ENCODE peak calls at places on chromosomes 2 and 18, in four cellular contexts. One of them, this sample, is unnamed.
A peak's percentile ranks its signal among the peaks of the same experiment; 100 is the strongest.

GRCh38 chr2:241412144-241412543 is 56.1 kb downstream of the FARP2 start:
- DNase-seq in endodermal cell: no peak
- DNase-seq in adipocyte: peak; percentile 69
- DNase-seq in IMR-90: peak; percentile 97
- DNase-seq in this sample: no peak

GRCh38 chr2:233372855-233373254 is 18.6 kb downstream of the DGKD start:
- DNase-seq in endodermal cell: no peak
- DNase-seq in adipocyte: no peak
- DNase-seq in IMR-90: no peak
- DNase-seq in this sample: no peak

GRCh38 chr2:42928692-42929576 is 136.6 kb upstream of the HAAO start:
- DNase-seq in endodermal cell: peak; percentile 88
- DNase-seq in adipocyte: peak; percentile 46
- DNase-seq in IMR-90: peak; percentile 47
- DNase-seq in this sample: no peak

GRCh38 chr2:53170463-53170862 is 597.1 kb upstream of the CHAC2 start:
- DNase-seq in endodermal cell: no peak
- DNase-seq in adipocyte: peak; percentile 94
- DNase-seq in IMR-90: peak; percentile 77
- DNase-seq in this sample: no peak

GRCh38 chr2:53445376-53446072 is 322.1 kb upstream of the CHAC2 start:
- DNase-seq in endodermal cell: no peak
- DNase-seq in adipocyte: peak; percentile 55
- DNase-seq in IMR-90: peak; percentile 74
- DNase-seq in this sample: no peak

GRCh38 chr2:19881221-19881620 is 20.6 kb downstream of the TTC32 start:
- DNase-seq in endodermal cell: peak; percentile 19
- DNase-seq in adipocyte: no peak
- DNase-seq in IMR-90: no peak
- DNase-seq in this sample: no peak

GRCh38 chr2:131590896-131591295 is 63.2 kb downstream of the CCDC74A start:
- DNase-seq in endodermal cell: no peak
- DNase-seq in adipocyte: no peak
- DNase-seq in IMR-90: no peak
- DNase-seq in this sample: no peak

GRCh38 chr2:39216495-39217191 is 27.1 kb downstream of the CDKL4 start:
- DNase-seq in endodermal cell: no peak
- DNase-seq in adipocyte: no peak
- DNase-seq in IMR-90: no peak
- DNase-seq in this sample: no peak

GRCh38 chr2:236984046-236984445 is 101.6 kb upstream of the COPS8 start:
- DNase-seq in endodermal cell: no peak
- DNase-seq in adipocyte: peak; percentile 22
- DNase-seq in IMR-90: no peak
- DNase-seq in this sample: no peak

GRCh38 chr2:10223471-10223870 is 79.2 kb upstream of the HPCAL1 start:
- DNase-seq in endodermal cell: no peak
- DNase-seq in adipocyte: no peak
- DNase-seq in IMR-90: no peak
- DNase-seq in this sample: no peak

GRCh38 chr18:24118750-24119577 is 19.9 kb upstream of the CABYR start:
- DNase-seq in endodermal cell: peak; percentile 87
- DNase-seq in adipocyte: peak; percentile 88
- DNase-seq in IMR-90: peak; percentile 73
- DNase-seq in this sample: peak; percentile 10

GRCh38 chr2:25274868-25275574 is 66.7 kb downstream of the DNMT3A start:
- DNase-seq in endodermal cell: no peak
- DNase-seq in adipocyte: no peak
- DNase-seq in IMR-90: peak; percentile 52
- DNase-seq in this sample: peak; percentile 83

GRCh38 chr18:6374935-6375529 is 39.7 kb downstream of the L3MBTL4 start:
- DNase-seq in endodermal cell: no peak
- DNase-seq in adipocyte: no peak
- DNase-seq in IMR-90: no peak
- DNase-seq in this sample: no peak

GRCh38 chr2:120231974-120232635 is 8.9 kb upstream of the TMEM185B start:
- DNase-seq in endodermal cell: no peak
- DNase-seq in adipocyte: no peak
- DNase-seq in IMR-90: peak; percentile 50
- DNase-seq in this sample: peak; percentile 53

GRCh38 chr2:221068123-221068522 is 504.0 kb downstream of the EPHA4 start:
- DNase-seq in endodermal cell: no peak
- DNase-seq in adipocyte: no peak
- DNase-seq in IMR-90: no peak
- DNase-seq in this sample: no peak

GRCh38 chr2:72104821-72105588 is 42.7 kb downstream of the CYP26B1 start:
- DNase-seq in endodermal cell: peak; percentile 79
- DNase-seq in adipocyte: no peak
- DNase-seq in IMR-90: no peak
- DNase-seq in this sample: no peak

GRCh38 chr2:42865884-42866861 is 73.8 kb upstream of the HAAO start:
- DNase-seq in endodermal cell: no peak
- DNase-seq in adipocyte: no peak
- DNase-seq in IMR-90: no peak
- DNase-seq in this sample: no peak

GRCh38 chr2:47404356-47404755 is 1.4 kb downstream of the MSH2 start:
- DNase-seq in endodermal cell: peak; percentile 44
- DNase-seq in adipocyte: no peak
- DNase-seq in IMR-90: no peak
- DNase-seq in this sample: no peak

GRCh38 chr2:129849559-129850160 is 129.8 kb upstream of the RAB6C start:
- DNase-seq in endodermal cell: no peak
- DNase-seq in adipocyte: peak; percentile 91
- DNase-seq in IMR-90: peak; percentile 78
- DNase-seq in this sample: no peak

GRCh38 chr18:73552171-73552570 is 595.5 kb downstream of the FBXO15 start:
- DNase-seq in endodermal cell: no peak
- DNase-seq in adipocyte: no peak
- DNase-seq in IMR-90: no peak
- DNase-seq in this sample: no peak

GRCh38 chr2:16028644-16029043 is 88.3 kb downstream of the MYCN start:
- DNase-seq in endodermal cell: no peak
- DNase-seq in adipocyte: no peak
- DNase-seq in IMR-90: no peak
- DNase-seq in this sample: no peak

GRCh38 chr2:154794328-154794870 is 95.9 kb downstream of the KCNJ3 start:
- DNase-seq in endodermal cell: no peak
- DNase-seq in adipocyte: no peak
- DNase-seq in IMR-90: no peak
- DNase-seq in this sample: no peak

DNA sequence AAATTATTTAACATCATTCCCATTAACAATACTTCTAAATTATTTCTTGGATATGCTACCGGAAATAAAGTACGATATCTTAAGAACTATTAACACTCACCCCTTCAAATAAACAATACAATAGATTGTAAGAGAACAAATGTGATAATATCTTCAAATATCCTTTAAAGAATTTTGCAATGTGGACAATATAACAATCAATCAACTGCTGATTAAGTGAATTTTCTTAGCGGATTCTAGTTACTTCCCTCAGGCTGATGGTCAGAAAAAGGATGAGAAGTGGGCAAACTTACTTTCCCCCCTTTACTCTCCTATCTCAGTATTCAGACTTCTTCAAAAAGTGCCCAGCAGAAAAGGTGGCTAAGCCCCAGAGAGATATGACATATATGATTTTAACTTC is 10.8 kb downstream of the NFE2L2 start:
- DNase-seq in endodermal cell: no peak
- DNase-seq in adipocyte: no peak
- DNase-seq in IMR-90: no peak
- DNase-seq in this sample: no peak
- H3K36me3 ChIP-seq in endodermal cell: peaks cover 37% of the 10 kb centered on the region
- H3K36me3 ChIP-seq in adipocyte: peaks cover 4% of the 10 kb centered on the region
- H3K36me3 ChIP-seq in IMR-90: peaks cover 33% of the 10 kb centered on the region
- H3K36me3 ChIP-seq in this sample: no peaks in the 10 kb centered on the region

GRCh38 chr2:239250216-239251071 is 150.4 kb downstream of the HDAC4 start:
- DNase-seq in endodermal cell: no peak
- DNase-seq in adipocyte: no peak
- DNase-seq in IMR-90: no peak
- DNase-seq in this sample: peak; percentile 70

GRCh38 chr2:239251971-239252370 is 148.8 kb downstream of the HDAC4 start:
- DNase-seq in endodermal cell: no peak
- DNase-seq in adipocyte: no peak
- DNase-seq in IMR-90: no peak
- DNase-seq in this sample: no peak

GRCh38 chr2:239253264-239253663 is 147.6 kb downstream of the HDAC4 start:
- DNase-seq in endodermal cell: no peak
- DNase-seq in adipocyte: no peak
- DNase-seq in IMR-90: no peak
- DNase-seq in this sample: no peak

GRCh38 chr2:239253705-239254104 is 147.1 kb downstream of the HDAC4 start:
- DNase-seq in endodermal cell: no peak
- DNase-seq in adipocyte: no peak
- DNase-seq in IMR-90: no peak
- DNase-seq in this sample: no peak

DNA sequence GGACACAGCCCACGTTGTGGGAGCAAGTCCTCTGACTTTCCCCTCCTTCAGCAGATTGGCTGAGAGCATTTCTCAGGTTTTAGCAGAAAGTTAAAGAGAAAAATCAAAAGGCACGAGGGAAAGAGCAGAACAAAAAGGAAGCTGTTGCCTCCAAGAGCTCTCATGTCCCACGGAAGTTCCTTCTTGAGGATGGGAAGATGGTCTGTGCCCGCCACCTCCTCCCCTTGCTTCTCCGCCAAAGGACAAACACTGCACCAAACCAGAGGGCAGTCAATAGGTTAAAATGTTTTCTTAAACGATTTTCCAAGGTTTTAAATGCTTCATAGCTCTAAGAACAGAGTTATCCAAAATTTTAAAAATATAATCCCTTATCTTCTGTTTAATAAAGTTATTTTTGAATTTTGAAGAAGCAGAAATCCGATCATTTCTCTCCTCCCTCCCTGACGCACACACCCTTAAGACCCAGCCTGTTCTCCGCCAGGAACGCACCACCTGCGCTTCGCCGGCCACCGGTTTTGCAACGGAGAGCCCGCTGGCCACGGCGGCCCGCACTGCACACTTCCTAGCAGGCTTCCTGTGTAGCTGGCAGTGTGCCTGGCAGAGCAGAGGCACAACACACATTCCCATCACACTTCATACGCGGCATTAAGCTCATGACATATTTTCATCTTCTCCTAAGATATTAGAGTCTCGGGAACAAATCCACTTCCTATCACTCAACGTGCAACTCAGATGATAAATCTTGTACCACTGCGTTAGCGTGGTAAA is 148.2 kb downstream of the HDAC4 start:
- DNase-seq in endodermal cell: no peak
- DNase-seq in adipocyte: no peak
- DNase-seq in IMR-90: peak; percentile 28
- DNase-seq in this sample: peak; percentile 78
- H3K4me3 ChIP-seq in endodermal cell: no peak overlapping the region
- H3K4me3 ChIP-seq in adipocyte: no peak overlapping the region
- H3K4me3 ChIP-seq in IMR-90: no peak overlapping the region
- H3K4me3 ChIP-seq in this sample: no peak overlapping the region

GRCh38 chr2:64730551-64731305 is 77.0 kb upstream of the SERTAD2 start:
- DNase-seq in endodermal cell: peak; percentile 63
- DNase-seq in adipocyte: peak; percentile 77
- DNase-seq in IMR-90: peak; percentile 90
- DNase-seq in this sample: no peak
- H3K9ac ChIP-seq in endodermal cell: no peak overlapping the region
- H3K9ac ChIP-seq in adipocyte: peak overlapping the region; percentile 90
- H3K9ac ChIP-seq in IMR-90: peak overlapping the region; percentile 37
- H3K9ac ChIP-seq in this sample: peak overlapping the region; percentile 43

DNA sequence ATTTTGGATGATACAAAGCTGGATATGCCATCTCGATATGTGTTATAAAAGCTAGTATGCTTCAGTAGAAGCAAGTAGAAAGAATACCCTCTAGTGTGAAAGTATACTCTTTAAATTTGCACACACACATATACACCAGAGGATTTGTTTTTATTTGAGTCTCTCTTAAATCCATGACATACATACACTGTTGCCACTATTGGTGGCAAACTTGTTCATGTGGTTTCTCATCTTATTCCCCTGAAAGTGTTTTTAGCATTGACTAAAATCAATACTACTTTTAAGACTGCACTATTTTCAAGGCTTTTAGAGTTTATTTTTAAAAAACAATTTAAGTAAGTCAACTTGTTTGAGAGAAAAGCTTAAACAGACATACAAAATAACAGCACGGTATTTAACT is 137.4 kb downstream of the IKZF2 start:
- DNase-seq in endodermal cell: no peak
- DNase-seq in adipocyte: no peak
- DNase-seq in IMR-90: no peak
- DNase-seq in this sample: no peak
- H3K36me3 ChIP-seq in endodermal cell: no peaks in the 10 kb centered on the region
- H3K36me3 ChIP-seq in adipocyte: peaks cover 7% of the 10 kb centered on the region
- H3K36me3 ChIP-seq in IMR-90: no peaks in the 10 kb centered on the region
- H3K36me3 ChIP-seq in this sample: no peaks in the 10 kb centered on the region

This sample was measured in kidney.